ENCODE peak calls at places on chromosomes 7 and 10, in nine cellular contexts. E is BJ; Q is ureter; I is activated CD4-positive, CD25-positive, alpha-beta regulatory T cell; M is dermis blood vessel endothelial cell; C is DMS153; Z is spleen; F is stimulated activated CD4-positive, alpha-beta T cell treated with anti-CD3 and anti-CD28 coated beads, Interleukin-4, amount 100 ng/mL, for 1 hour; H is cardiac muscle cell. A is an unnamed sample.

GRCh38 chr7:85014936-85015335 is 171.9 kb downstream of the SEMA3D start:
- DNase-seq in E (no peak), Q (no peak), I (no peak), M (no peak), C (no peak), Z (no peak), F (no peak), H (no peak), A (no peak)

GRCh38 chr7:29229056-29229455 is 34.5 kb downstream of the CHN2 start:
- DNase-seq in E (no peak), Q (no peak), I (no peak), M (no peak), C (no peak), Z (no peak), F (no peak), H (no peak), A (no peak)

GRCh38 chr10:113534428-113534827 is 18.4 kb upstream of the HABP2 start:
- DNase-seq in E (no peak), Q (no peak), I (no peak), M (no peak), C (no peak), Z (no peak), F (no peak), H (no peak), A (no peak)

GRCh38 chr7:126501617-126502016 is 751.1 kb downstream of the GRM8 start:
- DNase-seq in E (no peak), Q (no peak), I (no peak), M (no peak), C (peak; percentile 37), Z (no peak), F (no peak), H (no peak), A (no peak)

GRCh38 chr7:48052748-48053147 is 17.4 kb downstream of the C7orf57 start:
- DNase-seq in E (no peak), Q (no peak), I (no peak), M (peak; percentile 32), C (no peak), Z (no peak), F (no peak), H (peak; percentile 87), A (no peak)

GRCh38 chr7:79880312-79880711 is 254.3 kb upstream of the GNAI1 start:
- DNase-seq in E (no peak), Q (no peak), I (no peak), M (no peak), C (no peak), Z (no peak), F (no peak), H (no peak), A (no peak)

GRCh38 chr7:51261950-51262795 is 54.4 kb downstream of the COBL start:
- DNase-seq in E (no peak), Q (no peak), I (no peak), M (no peak), C (no peak), Z (no peak), F (no peak), H (no peak), A (peak; percentile 2)

GRCh38 chr10:35711615-35712411 is 69.7 kb upstream of the FZD8 start:
- DNase-seq in E (no peak), Q (no peak), I (no peak), M (no peak), C (no peak), Z (no peak), F (no peak), H (no peak), A (no peak)

GRCh38 chr7:122887198-122887597 is 938 bp upstream of the CADPS2 start:
- DNase-seq in E (no peak), Q (peak; percentile 74), I (no peak), M (peak; percentile 90), C (peak; percentile 52), Z (peak; percentile 76), F (no peak), H (peak; percentile 70), A (peak; percentile 79)

GRCh38 chr7:26365897-26366267 is 74.2 kb downstream of the SNX10 start:
- DNase-seq in E (no peak), Q (no peak), I (no peak), M (no peak), C (no peak), Z (no peak), F (no peak), H (no peak), A (no peak)

GRCh38 chr7:44292876-44293560 is 32.4 kb downstream of the CAMK2B start:
- DNase-seq in E (no peak), Q (peak; percentile 34), I (no peak), M (no peak), C (no peak), Z (no peak), F (no peak), H (no peak), A (no peak)

GRCh38 chr10:124649209-124649608 is 95.0 kb downstream of the FAM53B start:
- DNase-seq in E (no peak), Q (peak; percentile 65), I (no peak), M (no peak), C (no peak), Z (peak; percentile 72), F (no peak), H (no peak), A (no peak)

GRCh38 chr10:70715853-70716795 is 43.8 kb downstream of the ADAMTS14 start:
- DNase-seq in E (no peak), Q (no peak), I (no peak), M (peak; percentile 23), C (peak; percentile 94), Z (no peak), F (no peak), H (peak; percentile 36), A (no peak)

GRCh38 chr7:69452797-69453196 is 145.5 kb upstream of the AUTS2 start:
- DNase-seq in E (no peak), Q (no peak), I (no peak), M (no peak), C (no peak), Z (no peak), F (no peak), H (no peak), A (no peak)

GRCh38 chr7:240887-241421 is 48.6 kb downstream of the FAM20C start:
- DNase-seq in E (no peak), Q (no peak), I (no peak), M (peak; percentile 63), C (no peak), Z (no peak), F (peak; percentile 20), H (no peak), A (no peak)

GRCh38 chr7:120550494-120551048 is 277.6 kb downstream of the KCND2 start:
- DNase-seq in E (no peak), Q (no peak), I (no peak), M (no peak), C (peak; percentile 89), Z (no peak), F (no peak), H (peak; percentile 64), A (no peak)

GRCh38 chr7:30612658-30613265 is 18.1 kb downstream of the GARS1 start:
- DNase-seq in E (no peak), Q (no peak), I (no peak), M (peak; percentile 42), C (no peak), Z (no peak), F (peak; percentile 14), H (no peak), A (no peak)

GRCh38 chr7:115269486-115269885 is 347.6 kb downstream of the MDFIC start:
- DNase-seq in E (no peak), Q (no peak), I (no peak), M (no peak), C (no peak), Z (no peak), F (no peak), H (no peak), A (no peak)

GRCh38 chr7:148095066-148095465 is 495.5 kb upstream of the C7orf33 start:
- DNase-seq in E (no peak), Q (no peak), I (no peak), M (no peak), C (peak; percentile 5), Z (no peak), F (no peak), H (no peak), A (no peak)

GRCh38 chr7:30914611-30915601 is 3.3 kb downstream of the AQP1 start:
- DNase-seq in E (peak; percentile 43), Q (no peak), I (no peak), M (no peak), C (no peak), Z (no peak), F (no peak), H (peak; percentile 36), A (no peak)

GRCh38 chr7:7639421-7639820 is 1.1 kb upstream of the UMAD1 start:
- DNase-seq in E (no peak), Q (no peak), I (no peak), M (peak; percentile 12), C (no peak), Z (no peak), F (no peak), H (no peak), A (no peak)

GRCh38 chr10:131646551-131647525 is 254.0 kb upstream of the PPP2R2D start:
- DNase-seq in E (no peak), Q (no peak), I (no peak), M (no peak), C (no peak), Z (no peak), F (no peak), H (no peak), A (no peak)

GRCh38 chr10:34236927-34237326 is 578.2 kb downstream of the PARD3 start:
- DNase-seq in E (no peak), Q (no peak), I (no peak), M (no peak), C (no peak), Z (no peak), F (no peak), H (no peak), A (no peak)

GRCh38 chr7:121328508-121329459 is at the start of gene WNT16:
- DNase-seq in E (no peak), Q (no peak), I (no peak), M (no peak), C (no peak), Z (peak; percentile 85), F (no peak), H (no peak), A (no peak)

GRCh38 chr7:16129431-16130126 is 291.8 kb downstream of the CRPPA start:
- DNase-seq in E (peak; percentile 76), Q (no peak), I (no peak), M (peak; percentile 63), C (no peak), Z (no peak), F (no peak), H (peak; percentile 61), A (no peak)

GRCh38 chr7:351681-352480 is 61.9 kb downstream of the FOXL3 start:
- DNase-seq in E (no peak), Q (no peak), I (peak; percentile 34), M (peak; percentile 28), C (no peak), Z (no peak), F (peak; percentile 42), H (no peak), A (no peak)

GRCh38 chr10:87724789-87725188 is 65.1 kb downstream of the PAPSS2 start:
- DNase-seq in E (no peak), Q (no peak), I (no peak), M (no peak), C (no peak), Z (no peak), F (no peak), H (no peak), A (no peak)

GRCh38 chr10:92328999-92329398 is 38.0 kb downstream of the MARCHF5 start:
- DNase-seq in E (no peak), Q (no peak), I (no peak), M (no peak), C (no peak), Z (no peak), F (no peak), H (no peak), A (no peak)

GRCh38 chr10:102511562-102512274 is 7.9 kb downstream of the SUFU start:
- DNase-seq in E (no peak), Q (no peak), I (no peak), M (no peak), C (no peak), Z (peak; percentile 64), F (no peak), H (no peak), A (no peak)